ENCODE peak calls at places on chromosomes 12 and 14, in four cellular contexts. U, C, A and F are unnamed samples. For H3K4me1, the result is how much of the 10 kb centered on the place peaks cover.

GRCh38 chr12:60148831-60149230 is 553.0 kb downstream of the SLC16A7 start:
- DNase-seq in A (no peak), C (no peak), U (no peak), F (no peak)

GRCh38 chr14:88326352-88327103 is 3.5 kb upstream of the KCNK10 start:
- DNase-seq in A (no peak), C (no peak), U (no peak), F (no peak)

GRCh38 chr12:38053113-38053512 is 263.5 kb upstream of the ALG10B start:
- DNase-seq in C (no peak), U (no peak), A (no peak), F (no peak)

GRCh38 chr12:127192391-127192790 is 1074.6 kb upstream of the TMEM132C start:
- DNase-seq in A (no peak), U (no peak), C (no peak), F (no peak)

GRCh38 chr12:93569656-93570551 is 2.6 kb upstream of the SOCS2 start:
- DNase-seq in A (peak), U (peak), C (peak), F (peak)

GRCh38 chr14:102663031-102663430 is 70.6 kb downstream of the RCOR1 start:
- DNase-seq in C (no peak), U (no peak), A (no peak), F (no peak)

GRCh38 chr14:33949051-33950037 is 1.5 kb downstream of the EGLN3 start:
- DNase-seq in C (no peak), U (no peak), A (no peak), F (no peak)

GRCh38 chr12:6662906-6663742 is at the start of gene ING4:
- DNase-seq in C (peak), U (peak), A (peak), F (peak)

GRCh38 chr14:23577710-23578392 is 739 bp downstream of the JPH4 start:
- DNase-seq in A (no peak), C (no peak), U (no peak), F (no peak)

GRCh38 chr14:29442720-29443119 is 484.9 kb downstream of the PRKD1 start:
- DNase-seq in U (no peak), A (no peak), C (no peak), F (no peak)

GRCh38 chr12:26821212-26821701 is 11.7 kb downstream of the ITPR2 start:
- DNase-seq in A (no peak), U (no peak), C (no peak), F (no peak)

GRCh38 chr12:78571953-78572352 is 292.6 kb upstream of the SYT1 start:
- DNase-seq in C (no peak), U (no peak), A (no peak), F (no peak)

GRCh38 chr12:93857917-93858513 is 180.8 kb downstream of the CRADD start:
- DNase-seq in U (no peak), C (no peak), A (no peak), F (no peak)

GRCh38 chr14:71183856-71184255 is 276.6 kb downstream of the PCNX1 start:
- DNase-seq in U (no peak), A (no peak), C (no peak), F (no peak)

GRCh38 chr12:53963005-53963404 is 8.3 kb downstream of the HOXC12 start:
- DNase-seq in U (no peak), C (no peak), A (no peak), F (no peak)

GRCh38 chr12:14962797-14963196 is 1.4 kb upstream of the ARHGDIB start:
- DNase-seq in A (no peak), U (no peak), C (no peak), F (no peak)

GRCh38 chr12:5395443-5396401 is 36.2 kb upstream of the NTF3 start:
- DNase-seq in A (no peak), U (no peak), C (no peak), F (no peak)

GRCh38 chr12:41479431-41479830 is 291.3 kb downstream of the PDZRN4 start:
- DNase-seq in U (no peak), C (no peak), A (no peak), F (no peak)

GRCh38 chr12:2179953-2180736 is 127.4 kb downstream of the CACNA1C start:
- DNase-seq in C (peak), A (peak), U (peak), F (peak)

GRCh38 chr14:61950340-61950739 is 188.1 kb downstream of the SNAPC1 start:
- DNase-seq in C (no peak), A (no peak), U (no peak), F (no peak)

GRCh38 chr12:90062799-90063198 is 354.2 kb upstream of the ATP2B1 start:
- DNase-seq in U (no peak), A (no peak), C (no peak), F (no peak)

GRCh38 chr12:111408686-111409402 is 3.1 kb downstream of the SH2B3 start:
- DNase-seq in C (no peak), U (no peak), A (no peak), F (no peak)

GRCh38 chr12:20883288-20883687 is 72.8 kb downstream of the SLCO1B3 start:
- DNase-seq in A (peak), C (no peak), U (no peak), F (peak)

GRCh38 chr12:24960222-24960855 is 11.4 kb upstream of the BCAT1 start:
- DNase-seq in C (no peak), U (no peak), A (no peak), F (no peak)
- TF ChIP-seq CTCF in C (no peak), U (no peak), A (no peak), F (peak)

GRCh38 chr12:52496590-52497071 is 3.6 kb upstream of the KRT6A start:
- DNase-seq in C (no peak), A (peak), U (no peak), F (no peak)
- H3K4me1 ChIP-seq in C (under half), A (under half), U (under half), F (under half)

GRCh38 chr12:130752692-130753230 is 36.7 kb upstream of the RIMBP2 start:
- DNase-seq in U (no peak), C (no peak), A (no peak), F (no peak)
- TF ChIP-seq CTCF in U (no peak), C (no peak), A (no peak), F (no peak)

GRCh38 chr12:118354903-118355302 is 17.8 kb downstream of the TAOK3 start:
- DNase-seq in C (no peak), A (no peak), U (no peak), F (no peak)

GRCh38 chr12:118358008-118358359 is 14.7 kb downstream of the TAOK3 start:
- DNase-seq in U (no peak), A (no peak), C (no peak), F (no peak)

GRCh38 chr12:118355838-118356237 is 16.9 kb downstream of the TAOK3 start:
- DNase-seq in A (no peak), C (no peak), U (no peak), F (no peak)

GRCh38 chr12:118357327-118358007 is 15.2 kb downstream of the TAOK3 start:
- DNase-seq in C (no peak), U (no peak), A (no peak), F (no peak)

GRCh38 chr12:118356809-118357326 is 15.8 kb downstream of the TAOK3 start:
- DNase-seq in U (no peak), A (no peak), C (no peak), F (no peak)
- H3K4me1 ChIP-seq in U (under half), A (under half), C (under half), F (under half)

DNA sequence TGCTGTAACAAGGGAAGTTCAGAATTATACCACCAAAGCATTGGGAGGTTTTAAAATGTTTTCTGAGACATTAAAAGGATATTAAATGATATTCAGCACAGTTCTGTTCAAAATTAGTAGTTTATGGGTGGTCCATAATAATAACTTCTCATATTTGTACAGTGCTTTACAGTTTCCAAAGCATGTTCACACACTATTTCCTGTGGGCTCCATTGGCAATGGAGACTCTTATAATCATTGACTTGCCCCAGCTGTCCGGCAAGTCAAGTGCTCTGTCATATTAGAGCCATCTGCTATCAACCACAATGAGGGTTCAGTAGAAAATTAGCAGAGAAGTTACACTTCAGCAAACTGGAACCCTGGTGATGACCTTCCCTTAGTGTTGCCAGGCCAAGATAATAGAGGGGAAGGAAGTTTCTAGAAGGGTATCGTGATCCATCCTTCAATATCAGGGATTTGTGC is 526.6 kb upstream of the CCDC196 start:
- DNase-seq in U (no peak), C (no peak), A (no peak), F (no peak)
- TF ChIP-seq CTCF in U (no peak), C (peak), A (no peak), F (no peak)

GRCh38 chr12:57089259-57090245 is 638 bp downstream of the NAB2 start:
- DNase-seq in C (peak), U (peak), A (peak), F (no peak)

GRCh38 chr12:57090456-57090855 is 1.5 kb downstream of the NAB2 start:
- DNase-seq in C (no peak), U (no peak), A (no peak), F (no peak)

GRCh38 chr12:57092529-57092862 is 3.6 kb downstream of the NAB2 start:
- DNase-seq in C (no peak), A (no peak), U (no peak), F (no peak)

GRCh38 chr12:57091633-57092528 is 3.0 kb downstream of the NAB2 start:
- DNase-seq in C (no peak), U (no peak), A (no peak), F (no peak)

GRCh38 chr12:57090924-57091632 is 2.2 kb downstream of the NAB2 start:
- DNase-seq in A (no peak), C (peak), U (no peak), F (no peak)
- H3K4me1 ChIP-seq in A (half or more), C (under half), U (under half), F (under half)